ENCODE peak calls at places on chromosomes 4 and X, in six cellular contexts. X is ovary, D is gastrocnemius medialis, A is K562, T is HCT116, I is uterus. M is an unnamed sample. For H3K4me1, the result is how much of the 10 kb centered on the place peaks cover.

GRCh38 chrX:96776966-96777365 is 92.3 kb downstream of the DIAPH2 start:
- DNase-seq in D (no peak), A (no peak), I (no peak), X (no peak), T (no peak), M (no peak)

GRCh38 chrX:101078716-101079115 is at the start of gene TMEM35A:
- DNase-seq in A (no peak), X (no peak), D (no peak), T (no peak), I (no peak), M (no peak)

GRCh38 chr4:114921790-114922581 is 191.4 kb downstream of the NDST4 start:
- DNase-seq in X (no peak), T (no peak), D (no peak), I (no peak), A (no peak), M (peak)

GRCh38 chrX:10949541-10949940 is 161.6 kb upstream of the HCCS start:
- DNase-seq in D (no peak), T (no peak), A (no peak), X (no peak), I (no peak), M (no peak)

GRCh38 chrX:2781698-2782097 is 29.9 kb downstream of the XG start:
- DNase-seq in D (no peak), I (no peak), X (no peak), T (no peak), A (no peak), M (no peak)

GRCh38 chr4:113173865-113174264 is 124.4 kb downstream of the ANK2 start:
- DNase-seq in A (no peak), D (no peak), I (no peak), X (no peak), T (no peak), M (no peak)

GRCh38 chrX:148930330-148930729 is 429.9 kb downstream of the AFF2 start:
- DNase-seq in D (no peak), I (no peak), T (no peak), A (no peak), X (no peak), M (no peak)

GRCh38 chr4:71186566-71187398 is 152.0 kb upstream of the SLC4A4 start:
- DNase-seq in T (no peak), I (peak), X (no peak), D (peak), A (no peak), M (peak)

GRCh38 chrX:35665311-35665710 is 132.8 kb upstream of the MAGEB16 start:
- DNase-seq in I (no peak), A (no peak), D (no peak), X (no peak), T (no peak), M (no peak)

GRCh38 chrX:19739683-19740082 is 147.7 kb downstream of the SH3KBP1 start:
- DNase-seq in I (peak), A (peak), X (peak), T (peak), D (peak), M (peak)

GRCh38 chrX:96611619-96612362 is 72.9 kb upstream of the DIAPH2 start:
- DNase-seq in I (no peak), A (no peak), T (no peak), D (no peak), X (no peak), M (no peak)

GRCh38 chr4:112857461-112857860 is 192.0 kb upstream of the ANK2 start:
- DNase-seq in D (no peak), T (peak), A (no peak), X (no peak), I (no peak), M (no peak)

GRCh38 chrX:136768469-136769084 is 12.2 kb downstream of the ARHGEF6 start:
- DNase-seq in T (peak), A (peak), D (peak), X (peak), I (peak), M (peak)

GRCh38 chrX:115226929-115227328 is 7.0 kb downstream of the LRCH2 start:
- DNase-seq in I (no peak), X (no peak), T (peak), D (no peak), A (no peak), M (no peak)

GRCh38 chrX:129647588-129648410 is 7.0 kb downstream of the APLN start:
- DNase-seq in D (no peak), I (no peak), X (no peak), T (no peak), A (no peak), M (no peak)

GRCh38 chr4:112514079-112514448 is 1.9 kb downstream of the NEUROG2 start:
- DNase-seq in I (no peak), D (no peak), X (no peak), A (no peak), T (no peak), M (no peak)

GRCh38 chr4:119906277-119906676 is 160.4 kb downstream of the MAD2L1 start:
- DNase-seq in A (no peak), T (no peak), D (no peak), I (no peak), X (no peak), M (no peak)

GRCh38 chr4:174631901-174632758 is 109.8 kb upstream of the HPGD start:
- DNase-seq in T (peak), I (no peak), X (no peak), A (peak), D (no peak), M (no peak)

GRCh38 chr4:158856852-158857251 is 88.0 kb downstream of the FNIP2 start:
- DNase-seq in X (no peak), A (no peak), I (no peak), D (no peak), T (peak), M (no peak)

GRCh38 chr4:182533948-182534347 is 290.7 kb downstream of the TENM3 start:
- DNase-seq in A (no peak), I (no peak), T (no peak), X (no peak), D (no peak), M (no peak)

GRCh38 chr4:5881340-5881739 is 11.5 kb downstream of the CRMP1 start:
- DNase-seq in T (no peak), I (no peak), X (no peak), D (no peak), A (no peak), M (no peak)

GRCh38 chr4:47031713-47032404 is 492 bp downstream of the GABRB1 start:
- DNase-seq in I (no peak), A (no peak), T (no peak), D (no peak), X (no peak), M (no peak)

GRCh38 chr4:147582386-147583077 is 34.7 kb upstream of the TMEM184C start:
- DNase-seq in T (no peak), X (no peak), D (no peak), I (no peak), A (no peak), M (no peak)

DNA sequence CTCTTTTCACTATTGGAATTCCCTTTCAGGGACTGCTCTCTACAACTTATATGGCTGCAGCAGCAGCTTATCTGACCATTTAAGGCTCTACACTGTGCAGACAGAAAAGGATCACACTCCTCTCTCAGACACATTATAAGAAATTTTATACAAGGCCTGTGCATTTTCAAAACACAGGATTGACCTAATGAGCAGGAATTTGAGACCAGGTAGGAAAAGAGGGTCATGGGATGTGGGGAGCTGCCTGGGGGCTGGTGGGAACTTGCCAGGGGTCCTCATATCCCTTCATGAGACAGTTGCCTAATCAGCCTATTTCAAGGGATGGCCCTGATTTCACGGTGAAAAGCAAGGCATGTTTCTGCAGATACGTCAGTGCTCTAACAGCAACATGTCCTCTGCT is 77.1 kb downstream of the SORBS2 start:
- DNase-seq in I (no peak), T (no peak), A (no peak), D (no peak), X (no peak), M (no peak)
- H3K4me1 ChIP-seq in I (under half), T (under half), A (under half), D (under half), X (under half), M (half or more)

DNA sequence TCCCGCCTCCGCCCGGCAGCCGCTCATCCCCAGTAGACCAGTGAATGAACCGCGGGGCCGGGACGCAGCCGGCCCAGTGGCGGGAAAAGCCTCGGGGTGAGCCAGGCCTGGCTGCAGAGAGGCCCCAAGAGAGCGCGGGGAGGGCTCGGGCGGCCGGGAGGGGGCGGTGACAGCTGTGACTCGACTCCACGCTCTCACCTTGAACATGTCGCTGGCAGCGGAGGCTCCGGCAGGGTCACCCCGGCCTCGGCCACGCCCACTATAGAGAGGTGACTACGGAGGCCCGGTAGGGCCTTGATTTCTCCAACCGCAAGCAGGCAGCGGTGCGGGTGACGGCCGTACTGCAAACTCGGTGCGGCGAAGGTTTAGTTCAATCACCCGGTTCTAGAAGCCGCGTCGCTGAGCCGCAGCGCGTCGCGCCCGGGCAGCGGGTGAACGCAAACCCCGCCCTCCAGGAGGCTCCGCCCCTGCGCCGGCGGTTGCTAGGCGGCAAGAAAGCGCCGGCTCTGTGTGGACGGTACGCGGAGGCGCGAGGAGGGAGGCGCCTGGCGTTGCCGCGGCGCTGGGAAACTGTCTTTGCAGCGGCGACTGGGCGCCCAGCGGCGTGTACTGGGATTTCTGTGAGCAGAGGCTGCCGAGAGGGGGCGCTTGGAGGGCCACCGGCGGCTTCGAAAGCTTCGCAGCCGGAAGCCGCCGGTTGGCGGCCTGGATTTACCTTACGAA is at the start of the genes APOO and CXorf58:
- DNase-seq in D (peak), I (peak), A (peak), T (peak), X (peak), M (peak)
- TF ChIP-seq POLR2A in D (peak), I (peak), A (peak), T (no peak), X (no peak), M (no peak)

DNA sequence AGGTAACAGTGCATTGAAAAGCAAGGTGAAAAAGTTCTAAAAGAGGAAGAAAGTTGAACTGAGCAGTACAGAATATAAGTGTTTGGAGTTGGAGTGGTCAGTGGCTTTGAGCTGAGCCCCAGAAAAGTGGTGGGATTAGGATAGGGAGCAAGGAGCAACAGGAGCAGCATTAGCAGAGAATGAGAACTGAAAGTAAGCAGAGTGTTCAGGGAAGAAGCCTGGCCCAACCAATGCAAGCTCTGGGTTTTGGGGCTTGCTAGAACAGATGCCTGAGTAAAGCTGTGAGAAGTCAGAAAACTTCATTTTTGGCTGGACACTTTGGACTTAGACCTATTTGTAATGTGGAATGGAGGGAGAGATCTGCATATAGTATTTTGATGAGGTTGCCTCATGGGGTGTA is 17.8 kb downstream of the JADE1 start:
- DNase-seq in T (no peak), I (no peak), D (no peak), A (no peak), X (no peak), M (no peak)
- H3K4me1 ChIP-seq in T (under half), I (under half), D (under half), A (under half), X (under half), M (half or more)

GRCh38 chrX:72180539-72180938 is 1.0 kb upstream of the PIN4 start:
- DNase-seq in T (no peak), I (no peak), X (no peak), A (no peak), D (no peak), M (no peak)

GRCh38 chrX:72182924-72183323 is 1.4 kb downstream of the PIN4 start:
- DNase-seq in I (no peak), A (no peak), X (no peak), D (no peak), T (no peak), M (no peak)

DNA sequence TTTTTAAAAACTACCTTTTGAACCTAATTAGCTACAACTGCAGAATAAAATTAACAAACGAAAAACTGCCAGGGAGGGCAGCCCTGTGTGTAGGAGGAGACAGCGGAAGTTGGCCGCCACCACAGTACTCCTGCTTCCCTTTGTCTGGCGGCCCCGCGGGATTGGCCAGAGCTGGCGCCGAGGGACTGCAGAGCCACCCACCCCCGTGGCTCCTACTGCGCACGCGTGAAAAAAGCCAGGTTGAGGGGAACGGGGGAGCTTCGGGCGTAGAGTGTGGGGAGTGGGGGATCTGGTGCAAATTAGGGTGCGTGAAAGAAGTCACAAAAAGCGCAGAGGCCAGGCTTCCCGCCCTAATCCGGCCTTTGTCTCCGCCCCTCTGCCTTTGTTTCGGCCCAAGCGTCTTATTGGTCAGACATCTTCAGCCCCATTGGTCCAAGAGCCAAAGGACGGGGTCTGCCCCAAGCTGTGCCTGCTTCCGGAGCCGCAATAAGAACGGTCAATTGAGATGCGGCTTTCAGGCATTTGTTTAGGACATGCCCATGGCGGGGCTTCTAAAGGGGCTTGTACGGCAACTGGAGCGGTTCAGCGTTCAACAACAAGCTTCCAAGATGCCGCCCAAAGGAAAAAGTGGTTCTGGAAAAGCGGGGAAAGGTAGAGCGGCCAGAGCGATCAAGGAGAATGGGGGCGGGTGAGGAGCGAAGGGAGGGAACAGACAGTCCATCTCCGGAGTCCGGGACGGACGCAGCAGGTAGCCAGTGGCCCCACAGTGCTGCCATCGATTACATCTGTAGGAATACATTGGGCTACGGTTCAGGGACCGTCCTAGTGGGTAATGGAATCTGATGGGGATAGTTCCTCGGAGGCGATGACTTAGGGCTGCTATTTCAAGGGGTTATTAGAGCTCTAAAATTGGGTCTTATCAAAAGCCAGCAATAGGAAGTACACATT is at the start of gene PIN4:
- DNase-seq in X (peak), D (peak), I (peak), A (peak), T (peak), M (peak)
- TF ChIP-seq POLR2A in X (peak), D (peak), I (peak), A (peak), T (peak), M (no peak)